ENCODE peak calls at places on chromosomes 16 and 17, in ten cellular contexts. X is GM12864; K is GM23338; T is activated CD8-positive, alpha-beta T cell treated with anti-CD3 and anti-CD28 coated beads for 36 hours; F is tibial artery; Q is AG09319; P is cardiac fibroblast; S is kidney; Z is progenitor cell of endocrine pancreas; D is Peyer's patch. U is an unnamed sample.

GRCh38 chr16:28977703-28978641 is 3.4 kb downstream of the SPNS1 start:
- DNase-seq in X (no peak), T (no peak), Q (no peak), Z (peak; percentile 38), D (no peak), S (no peak), F (no peak), K (peak; percentile 81), P (no peak), U (peak; percentile 53)

GRCh38 chr17:77959216-77959925 is 868 bp downstream of the TNRC6C start:
- DNase-seq in S (no peak), Q (no peak), K (peak; percentile 44), P (peak; percentile 8), X (no peak), D (peak; percentile 54), T (peak; percentile 55), F (no peak), Z (no peak), U (peak; percentile 38)

GRCh38 chr16:48870141-48870540 is 260.2 kb upstream of the N4BP1 start:
- DNase-seq in Q (no peak), F (no peak), D (no peak), X (no peak), T (no peak), Z (no peak), S (no peak), K (no peak), P (no peak), U (no peak)

GRCh38 chr16:11251525-11252481 is 4.2 kb downstream of the SOCS1 start:
- DNase-seq in K (no peak), S (no peak), Q (no peak), T (peak; percentile 95), F (no peak), P (peak; percentile 55), X (no peak), Z (no peak), D (peak; percentile 85), U (peak; percentile 73)

GRCh38 chr17:74746376-74746775 is 2.1 kb upstream of the NHERF1 start:
- DNase-seq in T (no peak), X (no peak), P (no peak), D (peak; percentile 41), Z (no peak), K (no peak), S (peak; percentile 25), F (no peak), Q (no peak), U (no peak)

GRCh38 chr17:72843591-72843990 is 248.9 kb downstream of the SLC39A11 start:
- DNase-seq in Q (no peak), K (no peak), D (no peak), Z (no peak), P (no peak), X (no peak), S (no peak), T (no peak), F (no peak), U (no peak)

GRCh38 chr16:47084198-47084597 is 59.5 kb downstream of the NETO2 start:
- DNase-seq in S (no peak), D (no peak), P (no peak), Z (no peak), Q (no peak), X (no peak), F (no peak), T (no peak), K (no peak), U (no peak)

GRCh38 chr17:79658811-79659207 is 48.0 kb upstream of the RBFOX3 start:
- DNase-seq in X (no peak), Z (peak; percentile 14), F (no peak), P (peak; percentile 28), D (peak; percentile 42), K (peak; percentile 85), T (peak; percentile 10), S (no peak), Q (no peak), U (no peak)

GRCh38 chr17:9700136-9700535 is 54.8 kb downstream of the USP43 start:
- DNase-seq in Q (no peak), Z (no peak), K (no peak), P (no peak), D (no peak), S (no peak), F (no peak), T (no peak), X (no peak), U (no peak)

GRCh38 chr17:9702916-9703780 is 57.8 kb downstream of the USP43 start:
- DNase-seq in P (no peak), K (no peak), T (no peak), D (no peak), S (no peak), Q (no peak), F (no peak), Z (no peak), X (no peak), U (no peak)

GRCh38 chr17:9703781-9704082 is 58.4 kb downstream of the USP43 start:
- DNase-seq in F (no peak), Z (no peak), S (no peak), P (no peak), Q (no peak), T (no peak), K (no peak), D (no peak), X (no peak), U (no peak)

GRCh38 chr17:9696279-9697044 is 51.1 kb downstream of the USP43 start:
- DNase-seq in F (no peak), Q (no peak), Z (no peak), P (no peak), X (no peak), T (no peak), S (no peak), K (peak; percentile 42), D (no peak), U (no peak)

DNA sequence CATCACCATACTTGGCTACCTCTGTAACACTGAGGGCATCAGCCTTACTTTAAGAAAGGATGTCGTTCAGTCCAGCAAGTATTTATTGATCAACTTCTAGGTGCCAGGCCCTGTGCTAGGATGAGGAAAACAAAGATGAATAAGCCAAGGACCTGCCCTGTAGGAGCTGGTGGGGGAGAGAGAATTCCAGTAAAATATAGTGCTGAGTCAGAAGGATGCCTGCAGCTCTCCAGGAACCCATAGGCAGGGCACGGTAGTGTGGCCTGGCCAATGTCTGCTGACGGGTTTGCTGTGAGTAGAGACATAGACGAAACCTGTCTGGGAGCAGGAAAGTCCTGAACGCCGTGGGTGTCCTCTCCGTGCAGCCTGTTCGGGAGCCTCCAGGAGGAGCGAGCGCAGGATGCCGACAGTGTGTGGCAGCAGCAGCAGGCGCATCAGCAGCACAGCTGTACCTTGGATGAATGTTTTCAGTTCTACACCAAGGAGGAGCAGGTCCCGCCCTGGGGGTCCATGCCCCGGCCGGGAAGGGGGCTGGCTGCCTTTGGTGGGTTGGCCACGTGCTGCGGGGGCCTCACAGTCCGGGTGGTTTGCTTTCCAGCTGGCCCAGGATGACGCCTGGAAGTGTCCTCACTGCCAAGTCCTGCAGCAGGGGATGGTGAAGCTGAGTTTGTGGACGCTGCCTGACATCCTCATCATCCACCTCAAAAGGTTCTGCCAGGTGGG is 55.6 kb downstream of the USP43 start:
- DNase-seq in Q (no peak), Z (no peak), D (no peak), X (no peak), P (no peak), F (no peak), S (no peak), K (no peak), T (no peak), U (no peak)
- TF ChIP-seq CTCF in Q (no peak), Z (no peak), D (no peak), X (no peak), P (no peak), F (no peak), S (no peak), K (no peak), T (no peak), U (no peak)

DNA sequence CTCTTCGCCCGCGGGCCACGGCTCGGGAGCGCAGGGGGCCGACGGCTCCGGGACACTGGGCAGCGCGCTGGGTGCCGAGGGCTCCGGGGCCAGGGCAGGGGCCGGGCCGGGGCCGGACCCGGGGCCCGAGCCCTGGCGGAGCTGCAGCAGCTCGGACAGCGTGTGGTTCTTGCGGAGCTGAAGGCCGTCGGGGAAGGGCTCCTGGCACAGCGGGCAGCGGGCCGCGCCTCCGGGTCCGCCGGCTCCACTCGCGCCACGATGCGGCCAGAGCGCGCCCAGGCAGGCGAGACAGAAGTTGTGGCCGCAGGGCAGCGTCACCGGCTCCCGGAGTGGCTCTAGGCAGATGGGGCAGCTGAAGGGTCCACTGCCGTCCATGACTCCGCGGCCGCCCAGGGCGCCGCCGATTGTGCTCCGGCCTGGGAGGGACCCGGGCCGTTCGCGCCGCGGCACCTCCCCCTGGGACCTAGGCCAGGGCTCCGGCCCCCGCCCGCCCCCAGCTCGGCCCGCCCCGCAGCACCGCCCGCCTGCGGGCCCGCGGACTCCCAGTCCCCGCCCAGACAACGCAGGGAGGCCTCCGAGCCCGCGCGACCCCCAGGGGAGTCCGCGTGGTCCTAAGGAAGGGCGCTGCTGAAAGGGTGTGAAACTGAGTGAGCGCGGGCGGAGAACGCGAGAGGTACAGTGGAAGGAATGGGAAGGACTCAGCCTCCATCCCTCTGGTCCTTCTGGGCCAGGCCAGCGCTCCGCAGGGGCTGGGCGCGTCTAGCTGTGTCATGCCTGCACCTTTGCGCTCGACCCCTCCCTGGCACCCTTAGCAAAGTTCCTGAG is at the start of gene TRIM47:
- DNase-seq in X (no peak), K (peak; percentile 77), T (peak; percentile 60), Z (no peak), S (peak; percentile 92), F (peak; percentile 69), D (peak; percentile 76), P (peak; percentile 66), Q (no peak), U (no peak)
- TF ChIP-seq CTCF in X (no peak), K (peak; percentile 1), T (no peak), Z (no peak), S (no peak), F (peak; percentile 45), D (no peak), P (peak; percentile 23), Q (no peak), U (no peak)

GRCh38 chr17:50363217-50364060 is 9.5 kb downstream of the MRPL27 start:
- DNase-seq in S (no peak), K (peak; percentile 97), Q (no peak), D (no peak), P (no peak), X (no peak), T (no peak), F (no peak), Z (no peak), U (no peak)
- TF ChIP-seq CTCF in S (no peak), K (no peak), Q (no peak), D (no peak), P (no peak), X (no peak), T (no peak), F (no peak), Z (no peak), U (no peak)

GRCh38 chr16:66155933-66156332 is 210.6 kb upstream of the CDH5 start:
- DNase-seq in Z (no peak), S (no peak), Q (no peak), F (no peak), D (no peak), X (peak; percentile 31), P (no peak), T (no peak), K (no peak), U (no peak)

GRCh38 chr16:66161942-66162341 is 204.5 kb upstream of the CDH5 start:
- DNase-seq in X (no peak), S (no peak), F (no peak), T (no peak), Z (no peak), K (no peak), Q (no peak), D (no peak), P (no peak), U (no peak)

GRCh38 chr16:66156538-66156937 is 210.0 kb upstream of the CDH5 start:
- DNase-seq in X (no peak), F (no peak), Q (no peak), P (no peak), D (no peak), Z (no peak), T (no peak), K (no peak), S (no peak), U (no peak)

GRCh38 chr16:66164581-66164980 is 201.9 kb upstream of the CDH5 start:
- DNase-seq in Z (no peak), T (no peak), X (no peak), P (no peak), S (no peak), D (no peak), K (no peak), F (no peak), Q (no peak), U (no peak)

DNA sequence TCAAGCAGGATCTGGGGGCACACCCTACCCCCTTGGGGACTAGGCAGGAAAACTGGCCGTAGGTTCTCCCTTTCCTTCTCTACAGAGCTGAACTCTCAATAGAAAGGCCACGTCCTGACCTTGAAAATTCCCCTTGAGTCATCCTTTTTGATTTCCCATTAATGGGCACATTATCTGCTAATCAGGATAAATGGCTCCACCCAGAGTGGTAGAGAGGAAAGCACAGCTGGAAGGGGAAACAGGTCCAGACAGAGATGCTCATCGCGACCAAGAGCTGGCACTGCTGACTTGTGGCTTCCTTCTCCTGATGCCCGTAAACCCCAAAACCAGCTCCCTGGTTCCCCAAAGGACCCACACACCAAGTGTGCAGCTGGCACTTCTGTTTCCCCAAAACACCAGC is 206.5 kb upstream of the CDH5 start:
- DNase-seq in Q (no peak), F (no peak), D (no peak), Z (no peak), K (no peak), X (no peak), P (peak; percentile 7), T (no peak), S (no peak), U (no peak)
- TF ChIP-seq CTCF in Q (peak; percentile 31), F (no peak), D (no peak), Z (no peak), K (peak; percentile 28), X (no peak), P (no peak), T (no peak), S (no peak), U (no peak)